ENCODE peak calls at places on chromosome 1, in nine cellular contexts. O is bronchial epithelial cell, X is IMR-90, N is uterus, H is HFFc6, F is fibroblast of pulmonary artery, G is tibial nerve, Y is GM12865, R is Calu3. P is an unnamed sample.

GRCh38 chr1:196557797-196558196 is 50.4 kb downstream of the KCNT2 start:
- DNase-seq in N (no peak), G (no peak), O (no peak), R (no peak), H (no peak), X (no peak), F (peak), Y (no peak), P (no peak)

GRCh38 chr1:18581420-18581880 is 49.2 kb upstream of the PAX7 start:
- DNase-seq in H (no peak), G (no peak), O (peak), X (no peak), R (peak), Y (peak), N (no peak), F (peak), P (peak)

GRCh38 chr1:149965440-149965839 is 28.8 kb upstream of the MTMR11 start:
- DNase-seq in Y (no peak), R (no peak), H (no peak), N (no peak), G (no peak), O (peak), F (no peak), X (no peak), P (no peak)

GRCh38 chr1:117059334-117059677 is 820 bp upstream of the TTF2 start:
- DNase-seq in R (peak), O (no peak), X (no peak), F (no peak), H (no peak), N (no peak), Y (peak), G (no peak), P (peak)

GRCh38 chr1:3438661-3439180 is 15.7 kb upstream of the ARHGEF16 start:
- DNase-seq in H (no peak), N (no peak), G (no peak), F (no peak), O (no peak), X (no peak), R (no peak), Y (no peak), P (no peak)

GRCh38 chr1:96660503-96660902 is 61.1 kb upstream of the PTBP2 start:
- DNase-seq in F (peak), H (peak), G (no peak), N (no peak), O (peak), Y (no peak), R (no peak), X (peak), P (no peak)

GRCh38 chr1:227949341-227949921 is 1.7 kb upstream of the WNT9A start:
- DNase-seq in G (no peak), Y (no peak), N (no peak), X (no peak), O (no peak), R (no peak), H (no peak), F (no peak), P (no peak)

GRCh38 chr1:112509005-112509659 is 367 bp downstream of the WNT2B start:
- DNase-seq in N (no peak), H (no peak), F (no peak), G (no peak), Y (no peak), R (peak), X (no peak), O (no peak), P (peak)

GRCh38 chr1:112866151-112866550 is 89.8 kb downstream of the SLC16A1 start:
- DNase-seq in N (no peak), G (no peak), R (no peak), O (peak), H (peak), F (peak), X (peak), Y (no peak), P (no peak)

GRCh38 chr1:59396387-59396786 is 99.5 kb downstream of the FGGY start:
- DNase-seq in X (no peak), F (no peak), G (no peak), O (no peak), R (no peak), H (no peak), N (no peak), Y (no peak), P (no peak)

GRCh38 chr1:176619261-176619660 is 156.3 kb downstream of the PAPPA2 start:
- DNase-seq in X (no peak), N (no peak), G (no peak), Y (no peak), H (no peak), O (peak), F (no peak), R (no peak), P (no peak)

GRCh38 chr1:155913969-155914757 is 3.0 kb upstream of the RIT1 start:
- DNase-seq in G (no peak), O (no peak), R (no peak), H (peak), X (peak), Y (no peak), F (no peak), N (no peak), P (no peak)

GRCh38 chr1:230429072-230429735 is 3.1 kb upstream of the PGBD5 start:
- DNase-seq in F (no peak), H (no peak), R (no peak), X (no peak), N (no peak), Y (no peak), G (no peak), O (no peak), P (no peak)

GRCh38 chr1:202521886-202522285 is 173.4 kb downstream of the PPP1R12B start:
- DNase-seq in N (no peak), R (no peak), F (no peak), H (no peak), Y (no peak), G (no peak), O (no peak), X (peak), P (no peak)

GRCh38 chr1:169113613-169114119 is 7.2 kb downstream of the ATP1B1 start:
- DNase-seq in F (peak), G (no peak), H (peak), R (peak), X (peak), Y (peak), N (no peak), O (peak), P (no peak)

GRCh38 chr1:154474802-154475201 is 27.2 kb upstream of the TDRD10 start:
- DNase-seq in R (peak), Y (no peak), G (peak), O (peak), X (peak), H (peak), N (no peak), F (peak), P (no peak)

GRCh38 chr1:245118806-245119205 is 36.0 kb upstream of the KIF26B start:
- DNase-seq in G (no peak), N (no peak), H (no peak), Y (no peak), X (no peak), R (no peak), O (no peak), F (no peak), P (no peak)

GRCh38 chr1:174743654-174744561 is 255.8 kb upstream of the CACYBP start:
- DNase-seq in H (peak), F (peak), X (peak), Y (peak), O (peak), G (no peak), N (no peak), R (no peak), P (no peak)

GRCh38 chr1:204756349-204756748 is 70.8 kb upstream of the LRRN2 start:
- DNase-seq in F (no peak), G (no peak), O (no peak), Y (no peak), N (no peak), R (no peak), H (no peak), X (no peak), P (no peak)

GRCh38 chr1:69070660-69071373 is 496.9 kb upstream of the LRRC7 start:
- DNase-seq in H (no peak), N (no peak), Y (peak), F (no peak), G (no peak), X (no peak), R (no peak), O (no peak), P (no peak)

GRCh38 chr1:175742790-175743459 is 470 bp downstream of the TNR start:
- DNase-seq in X (peak), N (no peak), F (peak), H (no peak), O (peak), R (no peak), Y (peak), G (no peak), P (no peak)

GRCh38 chr1:187787696-187788095 is 958.9 kb downstream of the PLA2G4A start:
- DNase-seq in G (no peak), R (no peak), F (no peak), X (no peak), O (no peak), H (no peak), Y (no peak), N (no peak), P (no peak)

GRCh38 chr1:244100691-244101453 is 49.8 kb downstream of the ZBTB18 start:
- DNase-seq in G (no peak), N (no peak), Y (no peak), F (peak), H (no peak), R (no peak), O (no peak), X (peak), P (no peak)

GRCh38 chr1:46160212-46160611 is 14.7 kb upstream of the TSPAN1 start:
- DNase-seq in R (no peak), X (no peak), G (no peak), O (no peak), F (no peak), N (no peak), Y (peak), H (no peak), P (no peak)

GRCh38 chr1:246261641-246262040 is 245.4 kb downstream of the SMYD3 start:
- DNase-seq in O (no peak), R (no peak), F (peak), N (no peak), H (no peak), G (no peak), X (peak), Y (no peak), P (no peak)
- TF ChIP-seq CTCF in O (no peak), R (no peak), F (peak), N (no peak), H (peak), G (no peak), X (no peak), Y (no peak), P (no peak)

GRCh38 chr1:24155011-24155782 is 12.3 kb upstream of the IL22RA1 start:
- DNase-seq in Y (peak), O (peak), X (no peak), H (no peak), N (no peak), F (no peak), G (no peak), R (peak), P (no peak)

GRCh38 chr1:24156542-24157260 is 13.8 kb upstream of the IL22RA1 start:
- DNase-seq in X (no peak), F (no peak), O (no peak), G (no peak), H (no peak), N (no peak), Y (no peak), R (no peak), P (no peak)

GRCh38 chr1:24159366-24159765 is 16.4 kb upstream of the IL22RA1 start:
- DNase-seq in G (no peak), X (no peak), F (no peak), H (no peak), Y (no peak), R (no peak), N (no peak), O (no peak), P (no peak)

GRCh38 chr1:24161270-24161669 is 18.3 kb upstream of the IL22RA1 start:
- DNase-seq in H (no peak), Y (no peak), X (no peak), O (peak), N (no peak), G (no peak), F (no peak), R (no peak), P (no peak)

GRCh38 chr1:24157921-24158481 is 15.1 kb upstream of the IL22RA1 start:
- DNase-seq in X (no peak), G (no peak), Y (no peak), N (no peak), O (no peak), H (peak), F (peak), R (no peak), P (no peak)
- TF ChIP-seq CTCF in X (peak), G (no peak), Y (peak), N (no peak), O (peak), H (peak), F (peak), R (peak), P (peak)

GRCh38 chr1:107047602-107048001 is 8.9 kb upstream of the PRMT6 start:
- DNase-seq in G (no peak), H (no peak), Y (no peak), O (no peak), X (no peak), N (no peak), R (no peak), F (peak), P (no peak)
- TF ChIP-seq CTCF in G (no peak), H (peak), Y (no peak), O (no peak), X (peak), N (no peak), R (no peak), F (no peak), P (no peak)

DNA sequence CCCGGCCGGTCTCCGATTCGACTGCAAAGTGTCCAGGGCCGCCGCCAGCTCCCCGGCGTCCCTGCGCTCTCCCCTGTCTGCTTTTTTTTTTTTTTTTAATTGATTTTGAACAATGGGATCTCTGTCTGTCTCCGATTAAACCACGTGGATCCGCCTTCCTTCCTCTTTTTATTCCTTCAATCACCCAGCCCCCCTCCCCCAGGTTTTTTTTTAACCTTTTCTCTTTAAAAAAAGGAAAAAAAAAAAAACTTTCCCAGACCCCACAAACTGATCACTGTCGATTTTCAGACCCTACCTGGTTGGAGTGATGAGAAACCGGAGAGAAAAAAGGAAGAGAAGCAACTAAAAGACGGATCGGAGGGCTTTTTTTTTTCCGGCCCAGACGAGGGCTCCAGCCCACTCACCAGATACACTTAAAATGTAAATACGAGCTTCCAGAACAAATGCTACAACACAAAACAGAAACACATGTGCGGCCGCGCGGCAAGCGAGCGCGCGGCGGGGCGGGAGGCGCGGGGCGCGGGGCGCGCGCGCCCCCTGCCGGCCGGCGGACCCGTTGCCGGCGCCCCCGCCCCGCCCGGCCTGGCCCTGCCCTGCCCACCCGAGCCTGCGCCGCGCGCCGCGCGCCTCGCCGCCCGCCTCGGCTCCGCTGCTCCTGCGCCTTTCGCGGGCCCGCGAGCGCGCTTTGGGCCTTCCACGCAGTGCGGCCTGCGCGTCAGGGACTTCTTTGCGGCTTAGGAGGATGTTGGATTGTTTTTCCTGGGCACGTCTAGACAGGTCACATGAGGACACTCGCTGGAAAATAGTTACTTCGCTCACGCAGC is at the start of gene RCC2:
- DNase-seq in G (no peak), F (peak), X (peak), N (peak), R (peak), Y (peak), O (peak), H (peak), P (peak)
- TF ChIP-seq CTCF in G (peak), F (no peak), X (peak), N (peak), R (no peak), Y (peak), O (no peak), H (peak), P (no peak)

GRCh38 chr1:30984167-30984870 is 75.8 kb upstream of the SDC3 start:
- DNase-seq in X (no peak), F (no peak), Y (no peak), H (no peak), R (no peak), N (no peak), O (no peak), G (no peak), P (no peak)
- TF ChIP-seq CTCF in X (no peak), F (no peak), Y (no peak), H (peak), R (no peak), N (no peak), O (no peak), G (no peak), P (no peak)